ENCODE peak calls at places on chromosome 19, in four cellular contexts. V is endothelial cell, T is dorsolateral prefrontal cortex, E is Calu3. Z is an unnamed sample.

GRCh38 chr19:28466107-28467045 is 746.6 kb downstream of the UQCRFS1 start:
- DNase-seq in E (peak; percentile 85), T (no peak), V (peak; percentile 78), Z (peak; percentile 90)

GRCh38 chr19:308471-309205 is 17.4 kb upstream of the PLPP2 start:
- DNase-seq in V (no peak), E (no peak), T (peak; percentile 43), Z (no peak)

GRCh38 chr19:8335343-8336071 is 7.6 kb downstream of the KANK3 start:
- DNase-seq in V (no peak), T (no peak), E (peak; percentile 51), Z (peak; percentile 86)

GRCh38 chr19:17328517-17329060 is 6.1 kb downstream of the ANO8 start:
- DNase-seq in E (no peak), V (no peak), T (no peak), Z (peak; percentile 78)

GRCh38 chr19:16367269-16367683 is 42.6 kb downstream of the KLF2 start:
- DNase-seq in T (no peak), V (no peak), E (no peak), Z (no peak)

GRCh38 chr19:56732974-56733373 is 61.4 kb upstream of the ZNF835 start:
- DNase-seq in T (no peak), E (no peak), V (no peak), Z (no peak)

GRCh38 chr19:38452430-38453366 is 19.2 kb downstream of the RYR1 start:
- DNase-seq in T (no peak), E (peak; percentile 6), V (peak; percentile 16), Z (peak; percentile 99)

GRCh38 chr19:9936151-9937000 is at the start of gene OLFM2:
- DNase-seq in V (peak; percentile 40), T (no peak), E (no peak), Z (peak; percentile 92)

GRCh38 chr19:22532388-22533310 is 101.5 kb upstream of the ZNF492 start:
- DNase-seq in T (peak; percentile 74), E (no peak), V (no peak), Z (no peak)

GRCh38 chr19:14300281-14300680 is 81.0 kb upstream of the ADGRE5 start:
- DNase-seq in V (no peak), T (no peak), E (peak; percentile 10), Z (peak; percentile 77)

GRCh38 chr19:54271106-54271505 is 9.8 kb downstream of the LILRB2 start:
- DNase-seq in T (no peak), V (no peak), E (no peak), Z (no peak)

GRCh38 chr19:10278935-10279334 is 7.8 kb upstream of the ICAM4 start:
- DNase-seq in E (no peak), T (no peak), V (no peak), Z (no peak)

GRCh38 chr19:16623066-16623465 is 4.9 kb downstream of the MED26 start:
- DNase-seq in T (no peak), V (no peak), E (no peak), Z (no peak)

GRCh38 chr19:49064768-49065611 is at the start of gene NTF4:
- DNase-seq in V (peak; percentile 54), E (peak; percentile 66), T (no peak), Z (peak; percentile 92)

GRCh38 chr19:42286349-42287016 is 15.4 kb upstream of the PRR19 start:
- DNase-seq in V (no peak), E (no peak), T (no peak), Z (peak; percentile 58)

GRCh38 chr19:15198006-15198356 is 2.8 kb downstream of the NOTCH3 start:
- DNase-seq in T (no peak), E (no peak), V (no peak), Z (no peak)

GRCh38 chr19:48659768-48660167 is 13.0 kb downstream of the NTN5 start:
- DNase-seq in T (no peak), E (peak; percentile 44), V (no peak), Z (no peak)

GRCh38 chr19:10379880-10380310 is 477 bp downstream of the TYK2 start:
- DNase-seq in E (no peak), V (no peak), T (no peak), Z (no peak)

GRCh38 chr19:37172368-37173366 is at the start of gene ZNF585A:
- DNase-seq in V (peak; percentile 79), E (peak; percentile 88), T (peak; percentile 94), Z (peak; percentile 97)

GRCh38 chr19:2602391-2603181 is 99.9 kb downstream of the GNG7 start:
- DNase-seq in V (no peak), E (peak; percentile 47), T (peak; percentile 73), Z (peak; percentile 92)
- TF ChIP-seq CTCF in V (no peak), E (no peak), T (no peak), Z (no peak)

DNA sequence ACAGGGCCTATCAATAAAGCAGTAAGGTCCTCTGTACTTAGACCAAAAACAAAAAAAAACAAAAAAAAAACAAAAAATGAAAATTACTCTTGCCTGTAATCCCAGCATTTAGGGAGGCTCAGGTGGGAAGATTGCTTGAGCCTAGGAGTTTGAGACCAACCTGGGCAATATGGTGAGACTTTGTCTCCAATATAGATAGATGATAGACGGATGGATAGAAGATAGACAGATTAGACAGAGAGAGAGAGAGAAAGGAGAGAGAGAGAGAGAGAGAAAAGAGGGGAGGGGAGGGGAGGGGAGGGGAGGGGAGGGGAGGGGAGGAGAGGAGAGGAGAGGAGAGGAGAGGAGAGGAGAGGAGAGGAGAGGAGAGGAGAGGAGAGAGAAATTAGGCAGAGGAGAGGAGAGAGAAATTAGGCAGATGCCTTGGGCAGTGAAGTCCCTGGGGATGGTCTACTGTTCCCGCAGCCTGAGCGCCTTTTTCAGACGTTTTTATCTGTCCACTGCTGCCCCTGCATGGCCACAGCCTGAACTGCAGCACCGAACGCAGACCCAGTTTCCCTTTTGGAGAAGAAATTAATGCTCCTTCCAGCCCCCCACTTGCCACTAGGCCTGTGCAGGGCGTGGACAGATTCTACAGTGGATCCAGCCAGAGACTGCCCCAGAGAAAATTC is 9.8 kb upstream of the ZNF627 start:
- DNase-seq in E (peak; percentile 71), V (peak; percentile 84), T (peak; percentile 65), Z (peak; percentile 94)
- TF ChIP-seq CTCF in E (peak; percentile 72), V (peak; percentile 72), T (peak; percentile 86), Z (peak; percentile 86)

DNA sequence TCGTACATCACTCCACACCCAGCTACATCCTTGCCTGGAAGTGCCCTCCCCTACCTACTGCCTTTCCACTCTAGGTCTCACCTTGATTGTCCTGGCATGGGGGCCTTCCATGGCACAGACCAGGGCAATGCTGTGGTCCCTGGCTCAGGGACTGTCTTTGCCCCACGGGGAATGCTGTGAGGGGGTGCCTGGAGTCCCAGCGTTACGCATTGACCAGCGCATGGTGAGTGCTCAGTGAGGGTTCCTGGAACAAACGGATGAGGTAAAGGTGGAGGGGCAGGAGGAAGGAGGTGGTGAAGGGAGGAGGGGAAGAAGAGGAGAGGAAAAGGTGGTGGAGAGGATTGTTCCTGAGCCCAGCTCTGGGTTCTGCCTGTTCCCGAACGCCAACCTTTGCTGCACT is 40.6 kb downstream of the CHST8 start:
- DNase-seq in T (no peak), V (no peak), E (no peak), Z (no peak)
- TF ChIP-seq CTCF in T (no peak), V (no peak), E (no peak), Z (no peak)

GRCh38 chr19:31943305-31943704 is 402.1 kb upstream of the ZNF507 start:
- DNase-seq in V (peak; percentile 11), E (no peak), T (no peak), Z (peak; percentile 60)
- TF ChIP-seq CTCF in V (no peak), E (no peak), T (no peak), Z (peak; percentile 66)

DNA sequence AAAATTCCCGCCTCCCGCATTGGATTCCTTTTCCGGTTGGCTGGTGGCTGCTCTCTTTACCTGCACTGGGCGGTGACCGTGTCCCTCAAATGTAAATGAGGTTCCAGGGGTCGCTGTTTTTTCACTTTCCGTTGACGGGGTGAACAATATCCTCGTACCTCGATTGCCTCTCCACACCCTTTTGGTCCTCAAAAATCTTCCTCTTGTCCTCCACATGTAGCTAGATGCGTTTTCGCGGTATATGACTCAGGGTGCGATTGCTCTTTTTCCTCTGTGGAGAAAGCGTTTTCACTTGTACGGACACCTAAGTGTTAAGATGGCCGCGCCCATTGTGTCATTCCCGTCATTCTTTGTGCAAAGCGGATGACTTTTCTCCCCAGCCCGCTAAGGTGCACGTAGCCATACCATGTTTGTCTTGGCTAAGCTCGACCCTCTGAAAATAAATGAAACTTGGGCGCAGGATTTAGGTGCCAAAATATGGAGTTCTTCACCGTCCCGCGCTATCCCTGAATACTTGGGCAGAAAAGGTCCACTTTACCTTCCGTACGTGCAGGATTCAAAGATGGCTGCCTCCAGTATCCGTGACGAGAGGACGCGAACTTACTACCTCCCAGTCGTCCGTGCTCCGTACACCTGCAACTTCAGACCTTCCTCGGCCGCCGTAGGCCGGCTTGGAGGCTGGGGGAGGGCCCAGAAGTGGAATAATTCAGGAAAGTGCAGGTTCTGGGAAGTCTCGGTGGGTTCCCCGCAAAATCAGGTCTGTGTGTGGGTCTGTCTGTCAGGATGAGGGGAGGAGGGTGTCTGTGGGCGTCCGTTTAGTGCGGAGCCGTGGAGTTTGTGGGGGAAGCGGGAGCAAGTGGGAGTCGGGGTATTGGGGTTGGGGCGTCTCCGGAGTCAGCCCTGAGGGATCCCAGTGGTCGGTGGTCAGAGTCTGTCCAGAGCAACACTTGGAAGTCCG is at the start of gene ZNF613:
- DNase-seq in E (peak; percentile 89), V (peak; percentile 79), T (peak; percentile 88), Z (peak; percentile 95)
- TF ChIP-seq CTCF in E (no peak), V (no peak), T (peak; percentile 36), Z (peak; percentile 68)

GRCh38 chr19:40136818-40137217 is 46.1 kb upstream of the ZNF780A start:
- DNase-seq in V (no peak), T (no peak), E (no peak), Z (no peak)
- TF ChIP-seq CTCF in V (no peak), T (no peak), E (no peak), Z (peak; percentile 20)

GRCh38 chr19:13244920-13245319 is 94.7 kb downstream of the IER2 start:
- DNase-seq in T (no peak), V (no peak), E (no peak), Z (no peak)

GRCh38 chr19:13238891-13239534 is 88.8 kb downstream of the IER2 start:
- DNase-seq in V (no peak), E (no peak), T (no peak), Z (no peak)

GRCh38 chr19:13243971-13244370 is 93.8 kb downstream of the IER2 start:
- DNase-seq in T (no peak), E (no peak), V (no peak), Z (peak; percentile 71)

GRCh38 chr19:13240312-13241022 is 90.3 kb downstream of the IER2 start:
- DNase-seq in E (no peak), V (no peak), T (no peak), Z (no peak)

GRCh38 chr19:13241321-13242104 is 91.3 kb downstream of the IER2 start:
- DNase-seq in E (peak; percentile 30), T (no peak), V (no peak), Z (peak; percentile 63)
- TF ChIP-seq CTCF in E (no peak), T (no peak), V (no peak), Z (peak; percentile 51)

DNA sequence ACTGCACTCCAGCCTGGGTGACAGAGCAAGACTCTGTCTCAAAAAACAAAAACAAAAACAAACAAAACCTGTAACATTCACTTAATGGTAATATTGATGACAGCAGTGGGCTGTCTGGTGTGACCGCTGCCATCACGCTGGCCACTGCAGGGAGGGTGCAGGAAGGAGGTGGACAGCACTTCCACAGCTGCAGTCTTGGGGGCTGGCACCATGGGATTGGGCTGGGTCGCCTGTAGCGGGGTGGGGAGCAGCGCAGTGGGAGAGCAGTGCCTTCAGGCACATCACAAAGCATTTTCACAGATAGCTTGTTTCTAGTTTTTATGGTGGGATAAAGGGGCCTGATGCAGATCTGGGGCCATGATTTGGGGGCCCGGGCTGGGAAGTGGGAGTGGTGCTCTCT is 5.3 kb downstream of the IGFL4 start:
- DNase-seq in T (no peak), V (no peak), E (no peak), Z (no peak)
- TF ChIP-seq CTCF in T (no peak), V (no peak), E (no peak), Z (no peak)